ENCODE peak calls at places on chromosomes 3 and 15, in five cellular contexts. One of them, this sample, is unnamed.

GRCh38 chr15:80920271-80920699 is 69.3 kb downstream of the MESD start:
- DNase-seq in AG04450: no peak
- DNase-seq in fibroblast of mammary gland: no peak
- DNase-seq in lower leg skin: no peak
- DNase-seq in IMR-90: no peak
- DNase-seq in this sample: no peak

GRCh38 chr3:13627681-13628080 is 78.8 kb downstream of the FBLN2 start:
- DNase-seq in lower leg skin: no peak
- DNase-seq in fibroblast of mammary gland: no peak
- DNase-seq in AG04450: no peak
- DNase-seq in IMR-90: no peak
- DNase-seq in this sample: no peak

GRCh38 chr3:30305021-30305420 is 301.4 kb upstream of the TGFBR2 start:
- DNase-seq in IMR-90: no peak
- DNase-seq in fibroblast of mammary gland: no peak
- DNase-seq in AG04450: no peak
- DNase-seq in lower leg skin: no peak
- DNase-seq in this sample: no peak

GRCh38 chr3:193782280-193782654 is 189.3 kb downstream of the OPA1 start:
- DNase-seq in lower leg skin: no peak
- DNase-seq in fibroblast of mammary gland: no peak
- DNase-seq in IMR-90: no peak
- DNase-seq in AG04450: no peak
- DNase-seq in this sample: peak

GRCh38 chr3:124429129-124429815 is 301.0 kb upstream of the UMPS start:
- DNase-seq in lower leg skin: no peak
- DNase-seq in AG04450: no peak
- DNase-seq in fibroblast of mammary gland: peak
- DNase-seq in IMR-90: peak
- DNase-seq in this sample: peak

GRCh38 chr3:37961622-37962455 is 28.7 kb upstream of the VILL start:
- DNase-seq in fibroblast of mammary gland: no peak
- DNase-seq in AG04450: no peak
- DNase-seq in lower leg skin: no peak
- DNase-seq in IMR-90: no peak
- DNase-seq in this sample: no peak

GRCh38 chr3:186461141-186461540 is 83.0 kb downstream of the CRYGS start:
- DNase-seq in fibroblast of mammary gland: peak
- DNase-seq in IMR-90: peak
- DNase-seq in AG04450: peak
- DNase-seq in lower leg skin: no peak
- DNase-seq in this sample: peak

GRCh38 chr15:79675982-79676381 is 220.8 kb downstream of the MTHFS start:
- DNase-seq in fibroblast of mammary gland: peak
- DNase-seq in lower leg skin: no peak
- DNase-seq in IMR-90: no peak
- DNase-seq in AG04450: no peak
- DNase-seq in this sample: no peak

GRCh38 chr15:56249080-56249479 is 5.4 kb upstream of the RFX7 start:
- DNase-seq in lower leg skin: no peak
- DNase-seq in fibroblast of mammary gland: peak
- DNase-seq in IMR-90: peak
- DNase-seq in AG04450: no peak
- DNase-seq in this sample: peak

GRCh38 chr15:73716417-73716816 is 32.2 kb downstream of the CD276 start:
- DNase-seq in IMR-90: no peak
- DNase-seq in AG04450: no peak
- DNase-seq in fibroblast of mammary gland: no peak
- DNase-seq in lower leg skin: no peak
- DNase-seq in this sample: no peak

GRCh38 chr3:4828279-4829030 is 150.8 kb upstream of the BHLHE40 start:
- DNase-seq in AG04450: no peak
- DNase-seq in lower leg skin: peak
- DNase-seq in fibroblast of mammary gland: peak
- DNase-seq in IMR-90: peak
- DNase-seq in this sample: no peak

GRCh38 chr3:103873897-103874545 is 1439.2 kb downstream of the ZPLD1 start:
- DNase-seq in AG04450: no peak
- DNase-seq in IMR-90: no peak
- DNase-seq in fibroblast of mammary gland: no peak
- DNase-seq in lower leg skin: no peak
- DNase-seq in this sample: no peak

GRCh38 chr3:64267774-64268604 is 42.7 kb upstream of the PRICKLE2 start:
- DNase-seq in AG04450: peak
- DNase-seq in fibroblast of mammary gland: peak
- DNase-seq in lower leg skin: peak
- DNase-seq in IMR-90: peak
- DNase-seq in this sample: no peak

GRCh38 chr3:73484656-73485248 is 140.0 kb downstream of the PDZRN3 start:
- DNase-seq in fibroblast of mammary gland: no peak
- DNase-seq in AG04450: no peak
- DNase-seq in lower leg skin: no peak
- DNase-seq in IMR-90: peak
- DNase-seq in this sample: no peak

GRCh38 chr3:141370065-141370533 is 1.8 kb downstream of the ZBTB38 start:
- DNase-seq in fibroblast of mammary gland: peak
- DNase-seq in lower leg skin: peak
- DNase-seq in IMR-90: peak
- DNase-seq in AG04450: no peak
- DNase-seq in this sample: peak

GRCh38 chr3:187750041-187750512 is 4.8 kb upstream of the BCL6 start:
- DNase-seq in IMR-90: peak
- DNase-seq in fibroblast of mammary gland: no peak
- DNase-seq in lower leg skin: no peak
- DNase-seq in AG04450: no peak
- DNase-seq in this sample: no peak

GRCh38 chr3:73098873-73099272 is 37.4 kb downstream of the EBLN2 start:
- DNase-seq in fibroblast of mammary gland: no peak
- DNase-seq in AG04450: no peak
- DNase-seq in lower leg skin: no peak
- DNase-seq in IMR-90: no peak
- DNase-seq in this sample: no peak

GRCh38 chr15:32833323-32833944 is 115.6 kb downstream of the GREM1 start:
- DNase-seq in lower leg skin: no peak
- DNase-seq in AG04450: no peak
- DNase-seq in fibroblast of mammary gland: peak
- DNase-seq in IMR-90: peak
- DNase-seq in this sample: no peak

GRCh38 chr3:119703900-119704531 is 1.2 kb downstream of the CFAP91 start:
- DNase-seq in lower leg skin: no peak
- DNase-seq in fibroblast of mammary gland: no peak
- DNase-seq in IMR-90: no peak
- DNase-seq in AG04450: no peak
- DNase-seq in this sample: no peak
- H3K4me3 ChIP-seq in lower leg skin: no peak
- H3K4me3 ChIP-seq in fibroblast of mammary gland: no peak
- H3K4me3 ChIP-seq in IMR-90: no peak
- H3K4me3 ChIP-seq in AG04450: no peak
- H3K4me3 ChIP-seq in this sample: no peak

DNA sequence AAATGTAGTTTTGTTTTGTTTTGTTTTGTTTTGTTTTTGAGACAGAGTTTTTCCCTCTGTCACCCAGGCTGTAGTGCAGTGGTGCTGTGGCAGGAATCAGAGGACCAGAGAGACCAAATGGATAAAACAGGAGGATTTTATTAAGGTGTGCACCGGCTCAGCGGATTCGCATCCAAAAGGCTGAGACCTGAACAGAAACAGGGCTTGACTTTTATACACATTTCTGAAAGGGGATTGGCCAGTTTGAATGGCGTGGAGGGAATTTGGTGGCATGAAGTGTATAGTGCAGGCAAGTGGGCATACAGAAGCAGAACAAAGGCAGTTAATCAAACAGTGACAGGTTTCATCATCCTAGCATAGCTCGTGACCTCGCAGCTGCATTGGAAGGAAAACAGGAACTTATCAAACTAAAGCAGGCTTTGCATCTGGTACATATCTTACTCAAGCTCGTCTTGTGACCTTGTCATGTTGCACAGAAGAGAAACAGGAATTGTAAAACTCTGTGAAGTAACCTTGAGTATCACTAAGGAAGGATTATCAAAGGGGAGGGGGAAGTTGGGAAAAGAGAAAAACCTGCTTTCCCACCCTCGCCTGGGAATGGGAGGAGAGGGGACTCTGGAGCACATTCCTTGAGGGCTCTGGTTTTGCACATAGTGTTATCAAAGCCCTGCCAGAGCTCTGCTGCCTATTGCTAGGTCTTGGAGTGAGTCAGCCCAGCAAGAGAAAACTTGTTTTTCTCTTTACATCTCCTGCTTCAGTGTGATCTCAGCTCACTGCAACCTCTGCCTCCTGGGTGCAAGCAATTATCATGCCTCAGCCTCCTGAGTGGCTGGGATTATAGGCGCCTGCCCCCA is 38.5 kb downstream of the C3orf62 start:
- DNase-seq in AG04450: no peak
- DNase-seq in IMR-90: peak
- DNase-seq in lower leg skin: peak
- DNase-seq in fibroblast of mammary gland: peak
- DNase-seq in this sample: no peak
- H3K4me3 ChIP-seq in AG04450: no peak
- H3K4me3 ChIP-seq in IMR-90: no peak
- H3K4me3 ChIP-seq in lower leg skin: no peak
- H3K4me3 ChIP-seq in fibroblast of mammary gland: no peak
- H3K4me3 ChIP-seq in this sample: no peak

GRCh38 chr15:43125095-43125661 is 8.2 kb upstream of the TMEM62 start:
- DNase-seq in IMR-90: no peak
- DNase-seq in lower leg skin: no peak
- DNase-seq in fibroblast of mammary gland: no peak
- DNase-seq in AG04450: no peak
- DNase-seq in this sample: no peak

GRCh38 chr15:43132830-43133428 is 457 bp upstream of the TMEM62 start:
- DNase-seq in lower leg skin: no peak
- DNase-seq in AG04450: no peak
- DNase-seq in fibroblast of mammary gland: no peak
- DNase-seq in IMR-90: no peak
- DNase-seq in this sample: no peak

GRCh38 chr15:43126358-43126757 is 7.0 kb upstream of the TMEM62 start:
- DNase-seq in AG04450: no peak
- DNase-seq in IMR-90: no peak
- DNase-seq in fibroblast of mammary gland: no peak
- DNase-seq in lower leg skin: no peak
- DNase-seq in this sample: no peak

GRCh38 chr15:43133429-43134156 is at the start of gene TMEM62:
- DNase-seq in lower leg skin: peak
- DNase-seq in AG04450: no peak
- DNase-seq in IMR-90: peak
- DNase-seq in fibroblast of mammary gland: peak
- DNase-seq in this sample: no peak

GRCh38 chr15:43127752-43128151 is 5.6 kb upstream of the TMEM62 start:
- DNase-seq in lower leg skin: no peak
- DNase-seq in IMR-90: no peak
- DNase-seq in fibroblast of mammary gland: no peak
- DNase-seq in AG04450: no peak
- DNase-seq in this sample: no peak
- H3K4me3 ChIP-seq in lower leg skin: no peak
- H3K4me3 ChIP-seq in IMR-90: no peak
- H3K4me3 ChIP-seq in fibroblast of mammary gland: no peak
- H3K4me3 ChIP-seq in AG04450: no peak
- H3K4me3 ChIP-seq in this sample: no peak

DNA sequence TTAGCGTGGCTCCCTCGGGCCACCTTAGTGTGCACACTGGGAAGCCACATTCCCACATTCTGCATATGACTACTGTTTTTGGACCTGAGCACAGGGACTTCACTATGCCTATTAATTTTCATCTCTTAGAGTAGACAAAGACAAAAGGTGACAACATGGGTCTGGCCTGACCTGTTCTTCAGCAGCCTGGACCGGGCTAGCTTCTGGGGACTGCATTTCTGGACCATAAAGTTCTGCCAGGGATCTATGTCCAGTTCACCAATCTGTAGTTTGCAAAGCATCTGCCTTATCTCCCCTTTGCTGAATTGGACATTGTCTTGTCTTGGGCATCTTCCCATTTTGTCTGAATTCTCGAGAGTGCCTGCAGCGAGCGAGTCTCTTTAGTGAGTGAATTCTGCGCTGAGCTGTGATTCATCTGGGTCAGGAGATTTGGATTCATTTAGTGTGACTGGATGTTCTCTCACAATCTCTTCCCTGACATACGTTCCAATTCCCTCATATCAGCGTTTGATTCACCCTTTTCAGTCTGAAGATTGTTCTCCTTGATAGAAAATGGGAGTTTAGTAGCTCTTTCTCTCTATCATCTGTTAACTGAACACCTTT is 112.2 kb upstream of the PLXNA1 start:
- DNase-seq in lower leg skin: no peak
- DNase-seq in fibroblast of mammary gland: peak
- DNase-seq in IMR-90: peak
- DNase-seq in AG04450: no peak
- DNase-seq in this sample: no peak
- H3K4me3 ChIP-seq in lower leg skin: no peak
- H3K4me3 ChIP-seq in fibroblast of mammary gland: no peak
- H3K4me3 ChIP-seq in IMR-90: no peak
- H3K4me3 ChIP-seq in AG04450: no peak
- H3K4me3 ChIP-seq in this sample: no peak

DNA sequence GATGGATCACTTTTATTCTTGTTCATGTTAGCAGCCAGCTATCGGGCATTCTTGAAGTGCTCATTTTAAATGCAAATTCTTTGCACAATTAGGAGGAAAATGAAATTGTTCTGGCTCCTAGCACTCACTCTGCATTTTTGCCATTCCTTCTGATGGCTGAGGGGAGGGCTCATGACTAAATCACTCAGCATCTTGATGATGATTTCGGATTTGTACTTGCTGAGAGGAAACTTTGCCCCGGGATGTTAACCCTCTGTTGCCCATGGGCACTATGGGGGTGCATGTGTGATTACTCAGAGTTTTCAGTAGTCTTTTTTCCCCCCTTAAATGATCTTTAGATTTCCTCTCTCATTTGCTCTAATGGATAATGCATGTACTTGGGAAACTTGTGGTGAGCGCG is 299.6 kb upstream of the C2CD4B start:
- DNase-seq in lower leg skin: no peak
- DNase-seq in AG04450: no peak
- DNase-seq in IMR-90: peak
- DNase-seq in fibroblast of mammary gland: peak
- DNase-seq in this sample: no peak
- H3K4me3 ChIP-seq in lower leg skin: no peak
- H3K4me3 ChIP-seq in AG04450: no peak
- H3K4me3 ChIP-seq in IMR-90: no peak
- H3K4me3 ChIP-seq in fibroblast of mammary gland: no peak
- H3K4me3 ChIP-seq in this sample: no peak

GRCh38 chr3:153051427-153052095 is 110.5 kb upstream of the RAP2B start:
- DNase-seq in IMR-90: peak
- DNase-seq in fibroblast of mammary gland: peak
- DNase-seq in AG04450: no peak
- DNase-seq in lower leg skin: no peak
- DNase-seq in this sample: peak
- H3K4me3 ChIP-seq in IMR-90: no peak
- H3K4me3 ChIP-seq in fibroblast of mammary gland: no peak
- H3K4me3 ChIP-seq in AG04450: no peak
- H3K4me3 ChIP-seq in lower leg skin: no peak
- H3K4me3 ChIP-seq in this sample: no peak

DNA sequence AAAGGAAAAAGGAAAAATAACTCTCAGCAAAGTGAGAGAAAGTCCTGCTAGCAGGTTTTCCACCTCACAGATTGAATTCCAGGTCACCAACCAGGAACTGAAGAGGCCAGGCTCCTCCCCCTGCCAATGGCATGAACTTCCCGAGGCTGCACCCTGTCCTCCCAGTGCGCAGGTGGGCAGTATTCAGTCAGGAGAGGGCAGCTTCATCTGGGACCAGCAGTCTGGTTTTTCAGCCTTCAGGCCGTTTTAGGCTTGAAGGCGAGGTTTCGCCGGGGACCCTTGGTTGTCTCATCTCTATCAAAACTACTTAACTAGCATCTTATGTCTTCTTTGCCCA is 41.2 kb downstream of the TRAT1 start:
- DNase-seq in lower leg skin: no peak
- DNase-seq in fibroblast of mammary gland: no peak
- DNase-seq in IMR-90: no peak
- DNase-seq in AG04450: no peak
- DNase-seq in this sample: no peak
- H3K4me3 ChIP-seq in lower leg skin: no peak
- H3K4me3 ChIP-seq in fibroblast of mammary gland: no peak
- H3K4me3 ChIP-seq in IMR-90: no peak
- H3K4me3 ChIP-seq in AG04450: no peak
- H3K4me3 ChIP-seq in this sample: no peak